ENCODE peak calls at places on chromosomes 2 and 18, in ten cellular contexts. X, R, I, G, C, Z, H, E, A and J are unnamed samples.

GRCh38 chr2:231396058-231396821 is 730 bp downstream of the B3GNT7 start:
- DNase-seq in X (peak; percentile 36), R (no peak), I (no peak), G (no peak), C (no peak), Z (no peak), H (no peak), E (no peak), A (no peak), J (no peak)

GRCh38 chr2:135664623-135665068 is 77.0 kb upstream of the UBXN4 start:
- DNase-seq in X (no peak), R (no peak), I (no peak), G (no peak), C (no peak), Z (no peak), H (no peak), E (no peak), A (no peak), J (no peak)

GRCh38 chr2:124323321-124323720 is 298.2 kb downstream of the CNTNAP5 start:
- DNase-seq in X (no peak), R (no peak), I (no peak), G (no peak), C (no peak), Z (no peak), H (no peak), E (no peak), A (no peak), J (no peak)

GRCh38 chr2:201262718-201263117 is 2.4 kb downstream of the CASP8 start:
- DNase-seq in X (no peak), R (no peak), I (no peak), G (no peak), C (no peak), Z (no peak), H (no peak), E (no peak), A (peak; percentile 43), J (no peak)

GRCh38 chr2:19901458-19902271 is at the start of gene TTC32:
- DNase-seq in X (peak; percentile 93), R (peak; percentile 95), I (peak; percentile 95), G (peak; percentile 85), C (peak; percentile 89), Z (peak; percentile 95), H (peak; percentile 85), E (peak; percentile 99), A (peak; percentile 94), J (peak; percentile 68)

GRCh38 chr2:218826791-218827190 is 4.8 kb downstream of the PRKAG3 start:
- DNase-seq in X (no peak), R (no peak), I (no peak), G (no peak), C (no peak), Z (no peak), H (no peak), E (no peak), A (no peak), J (no peak)

GRCh38 chr2:101846973-101847372 is 144.8 kb upstream of the IL1R2 start:
- DNase-seq in X (no peak), R (no peak), I (no peak), G (no peak), C (no peak), Z (no peak), H (no peak), E (no peak), A (no peak), J (no peak)

GRCh38 chr18:9147440-9148238 is 11.1 kb downstream of the ANKRD12 start:
- DNase-seq in X (peak; percentile 51), R (no peak), I (peak; percentile 76), G (no peak), C (peak; percentile 76), Z (peak; percentile 72), H (no peak), E (peak; percentile 65), A (peak; percentile 29), J (no peak)

GRCh38 chr2:37570773-37571570 is 100.5 kb downstream of the CDC42EP3 start:
- DNase-seq in X (no peak), R (peak; percentile 41), I (no peak), G (no peak), C (peak; percentile 56), Z (no peak), H (no peak), E (no peak), A (peak; percentile 74), J (no peak)

GRCh38 chr18:31876707-31877106 is 66.2 kb downstream of the TRAPPC8 start:
- DNase-seq in X (no peak), R (no peak), I (no peak), G (no peak), C (no peak), Z (no peak), H (no peak), E (no peak), A (no peak), J (no peak)

GRCh38 chr18:68916734-68917133 is 118.9 kb downstream of the CCDC102B start:
- DNase-seq in X (no peak), R (no peak), I (no peak), G (no peak), C (no peak), Z (peak; percentile 46), H (no peak), E (no peak), A (no peak), J (no peak)

GRCh38 chr2:196168181-196168580 is 3.2 kb downstream of the STK17B start:
- DNase-seq in X (no peak), R (no peak), I (peak; percentile 43), G (no peak), C (no peak), Z (no peak), H (no peak), E (no peak), A (no peak), J (no peak)

GRCh38 chr18:74329688-74330205 is 14.1 kb downstream of the C18orf63 start:
- DNase-seq in X (no peak), R (no peak), I (no peak), G (no peak), C (no peak), Z (no peak), H (no peak), E (no peak), A (no peak), J (no peak)

GRCh38 chr2:71498261-71498701 is 44.9 kb downstream of the DYSF start:
- DNase-seq in X (no peak), R (no peak), I (no peak), G (no peak), C (no peak), Z (peak; percentile 37), H (no peak), E (no peak), A (no peak), J (no peak)

GRCh38 chr2:203112342-203112741 is 97.7 kb downstream of the NBEAL1 start:
- DNase-seq in X (no peak), R (no peak), I (no peak), G (no peak), C (no peak), Z (no peak), H (no peak), E (no peak), A (no peak), J (no peak)

GRCh38 chr2:23565374-23565773 is 180.4 kb downstream of the KLHL29 start:
- DNase-seq in X (no peak), R (no peak), I (no peak), G (no peak), C (no peak), Z (no peak), H (no peak), E (no peak), A (no peak), J (no peak)

GRCh38 chr18:32029558-32029957 is 10.9 kb downstream of the RNF125 start:
- DNase-seq in X (no peak), R (no peak), I (no peak), G (no peak), C (no peak), Z (no peak), H (no peak), E (no peak), A (no peak), J (no peak)

GRCh38 chr2:165044505-165045303 is 89.4 kb upstream of the SLC38A11 start:
- DNase-seq in X (no peak), R (no peak), I (no peak), G (no peak), C (no peak), Z (no peak), H (no peak), E (no peak), A (no peak), J (no peak)

GRCh38 chr2:160075171-160075570 is 12.8 kb upstream of the PLA2R1 start:
- DNase-seq in X (no peak), R (peak; percentile 62), I (no peak), G (no peak), C (peak; percentile 90), Z (no peak), H (no peak), E (no peak), A (no peak), J (no peak)

GRCh38 chr2:127705281-127706065 is 4.2 kb downstream of the SFT2D3 start:
- DNase-seq in X (no peak), R (no peak), I (no peak), G (no peak), C (peak; percentile 71), Z (no peak), H (no peak), E (no peak), A (no peak), J (no peak)

GRCh38 chr2:239225921-239226561 is 174.8 kb downstream of the HDAC4 start:
- DNase-seq in X (no peak), R (no peak), I (peak; percentile 43), G (no peak), C (peak; percentile 34), Z (no peak), H (no peak), E (no peak), A (no peak), J (no peak)

GRCh38 chr2:62845256-62845655 is 139.7 kb downstream of the EHBP1 start:
- DNase-seq in X (no peak), R (no peak), I (no peak), G (no peak), C (no peak), Z (no peak), H (no peak), E (no peak), A (no peak), J (no peak)

GRCh38 chr2:237682151-237682550 is 54.8 kb downstream of the LRRFIP1 start:
- DNase-seq in X (no peak), R (no peak), I (no peak), G (no peak), C (no peak), Z (no peak), H (no peak), E (no peak), A (no peak), J (no peak)

GRCh38 chr2:107777962-107778361 is 48.7 kb upstream of the RGPD4 start:
- DNase-seq in X (no peak), R (no peak), I (no peak), G (no peak), C (no peak), Z (no peak), H (no peak), E (no peak), A (no peak), J (no peak)